ENCODE peak calls at places on chromosomes 4 and X, in six cellular contexts. One of them, this sample, is unnamed. For H3K36me3, the result is how much of the 10 kb centered on the place peaks cover.

GRCh38 chr4:41384992-41385391 is 128.3 kb downstream of the UCHL1 start:
- DNase-seq in mesenchymal stem cell: no peak
- DNase-seq in IMR-90: no peak
- DNase-seq in neuronal stem cell: no peak
- DNase-seq in H1: no peak
- DNase-seq in trophoblast cell: peak
- DNase-seq in this sample: peak

GRCh38 chr4:169791064-169791463 is 33.3 kb upstream of the HPF1 start:
- DNase-seq in mesenchymal stem cell: no peak
- DNase-seq in IMR-90: no peak
- DNase-seq in neuronal stem cell: no peak
- DNase-seq in H1: no peak
- DNase-seq in trophoblast cell: peak
- DNase-seq in this sample: no peak

GRCh38 chrX:123876177-123876576 is 16.3 kb downstream of the XIAP start:
- DNase-seq in mesenchymal stem cell: no peak
- DNase-seq in IMR-90: no peak
- DNase-seq in neuronal stem cell: no peak
- DNase-seq in H1: no peak
- DNase-seq in trophoblast cell: no peak
- DNase-seq in this sample: no peak

GRCh38 chr4:156971623-156972369 is at the start of gene PDGFC:
- DNase-seq in mesenchymal stem cell: peak
- DNase-seq in IMR-90: peak
- DNase-seq in neuronal stem cell: peak
- DNase-seq in H1: no peak
- DNase-seq in trophoblast cell: peak
- DNase-seq in this sample: peak

GRCh38 chr4:156495836-156496235 is 475.8 kb downstream of the PDGFC start:
- DNase-seq in mesenchymal stem cell: no peak
- DNase-seq in IMR-90: no peak
- DNase-seq in neuronal stem cell: no peak
- DNase-seq in H1: no peak
- DNase-seq in trophoblast cell: no peak
- DNase-seq in this sample: no peak

GRCh38 chr4:183261953-183262775 is 57.9 kb downstream of the CLDN22 start:
- DNase-seq in mesenchymal stem cell: peak
- DNase-seq in IMR-90: peak
- DNase-seq in neuronal stem cell: peak
- DNase-seq in H1: peak
- DNase-seq in trophoblast cell: peak
- DNase-seq in this sample: peak

GRCh38 chrX:45774961-45775360 is 574.3 kb upstream of the DIPK2B start:
- DNase-seq in mesenchymal stem cell: no peak
- DNase-seq in IMR-90: peak
- DNase-seq in neuronal stem cell: no peak
- DNase-seq in H1: no peak
- DNase-seq in trophoblast cell: no peak
- DNase-seq in this sample: no peak

GRCh38 chr4:110046588-110047049 is 133.9 kb downstream of the EGF start:
- DNase-seq in mesenchymal stem cell: peak
- DNase-seq in IMR-90: peak
- DNase-seq in neuronal stem cell: no peak
- DNase-seq in H1: no peak
- DNase-seq in trophoblast cell: no peak
- DNase-seq in this sample: no peak

GRCh38 chr4:81030061-81030616 is 369 bp upstream of the BMP3 start:
- DNase-seq in mesenchymal stem cell: no peak
- DNase-seq in IMR-90: no peak
- DNase-seq in neuronal stem cell: no peak
- DNase-seq in H1: no peak
- DNase-seq in trophoblast cell: no peak
- DNase-seq in this sample: peak

GRCh38 chr4:129239088-129239487 is 143.1 kb downstream of the C4orf33 start:
- DNase-seq in mesenchymal stem cell: peak
- DNase-seq in IMR-90: no peak
- DNase-seq in neuronal stem cell: no peak
- DNase-seq in H1: no peak
- DNase-seq in trophoblast cell: no peak
- DNase-seq in this sample: no peak

GRCh38 chr4:149164282-149164681 is 651.4 kb downstream of the IQCM start:
- DNase-seq in mesenchymal stem cell: peak
- DNase-seq in IMR-90: peak
- DNase-seq in neuronal stem cell: peak
- DNase-seq in H1: peak
- DNase-seq in trophoblast cell: no peak
- DNase-seq in this sample: peak

GRCh38 chrX:110000854-110001701 is 1.8 kb upstream of the TMEM164 start:
- DNase-seq in mesenchymal stem cell: no peak
- DNase-seq in IMR-90: no peak
- DNase-seq in neuronal stem cell: no peak
- DNase-seq in H1: no peak
- DNase-seq in trophoblast cell: no peak
- DNase-seq in this sample: peak

GRCh38 chrX:110004210-110004609 is 1.3 kb downstream of the TMEM164 start:
- DNase-seq in mesenchymal stem cell: no peak
- DNase-seq in IMR-90: no peak
- DNase-seq in neuronal stem cell: no peak
- DNase-seq in H1: no peak
- DNase-seq in trophoblast cell: no peak
- DNase-seq in this sample: peak

GRCh38 chrX:110001702-110002299 is 1.1 kb upstream of the TMEM164 start:
- DNase-seq in mesenchymal stem cell: no peak
- DNase-seq in IMR-90: no peak
- DNase-seq in neuronal stem cell: no peak
- DNase-seq in H1: no peak
- DNase-seq in trophoblast cell: no peak
- DNase-seq in this sample: no peak

GRCh38 chrX:110003167-110004156 is 548 bp downstream of the TMEM164 start:
- DNase-seq in mesenchymal stem cell: peak
- DNase-seq in IMR-90: no peak
- DNase-seq in neuronal stem cell: no peak
- DNase-seq in H1: no peak
- DNase-seq in trophoblast cell: no peak
- DNase-seq in this sample: peak

DNA sequence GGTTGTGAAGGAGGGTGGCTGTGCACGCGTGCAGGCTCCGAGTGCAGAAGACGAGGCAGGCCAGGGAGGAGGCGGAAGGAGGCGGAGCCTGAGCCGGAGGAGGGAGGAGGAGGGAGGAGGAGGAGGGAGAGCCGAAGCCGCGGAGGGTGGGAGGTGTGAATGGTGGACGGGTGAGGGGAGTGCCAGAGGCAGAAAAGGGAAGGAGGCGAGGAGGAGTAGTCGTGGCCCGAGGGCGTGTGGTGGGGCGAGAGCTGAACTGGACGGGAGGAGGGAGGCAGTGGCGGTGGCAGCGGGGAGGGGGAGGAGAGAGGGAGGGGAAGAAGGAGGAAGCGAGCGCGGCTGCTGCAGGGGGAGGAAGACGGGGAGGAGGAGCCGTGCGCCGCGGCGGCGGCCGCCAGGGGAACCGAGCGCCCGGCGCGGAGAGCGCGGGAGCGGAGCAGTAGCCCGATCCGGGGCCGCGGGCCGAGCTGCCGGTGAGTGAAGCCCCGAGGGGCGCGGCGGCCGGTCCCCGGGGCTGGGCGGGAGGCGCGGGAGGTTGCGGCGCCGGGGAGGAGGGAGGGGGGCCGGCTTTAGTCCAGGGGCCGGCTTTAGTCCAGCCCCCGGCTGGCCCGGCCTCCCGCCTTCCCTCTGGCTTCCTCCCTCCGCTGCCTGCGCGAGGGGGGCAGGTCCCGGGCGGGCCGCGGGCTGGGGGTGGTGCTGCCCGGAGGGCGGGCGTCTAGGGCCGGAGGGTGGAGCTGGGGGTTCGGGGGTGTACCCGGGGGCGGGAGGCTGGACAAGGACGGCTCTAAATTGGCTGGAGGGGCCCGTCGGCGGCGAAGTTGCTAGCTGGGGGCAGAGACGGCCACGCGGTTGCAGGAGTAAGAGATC is at the start of gene TMEM164:
- DNase-seq in mesenchymal stem cell: peak
- DNase-seq in IMR-90: peak
- DNase-seq in neuronal stem cell: peak
- DNase-seq in H1: no peak
- DNase-seq in trophoblast cell: peak
- DNase-seq in this sample: peak
- H2BK5ac ChIP-seq in mesenchymal stem cell: peak
- H2BK5ac ChIP-seq in IMR-90: peak
- H2BK5ac ChIP-seq in neuronal stem cell: no peak
- H2BK5ac ChIP-seq in H1: peak
- H2BK5ac ChIP-seq in trophoblast cell: peak
- H2BK5ac ChIP-seq in this sample: no peak

GRCh38 chr4:148081745-148082144 is 349.9 kb downstream of the ARHGAP10 start:
- DNase-seq in mesenchymal stem cell: no peak
- DNase-seq in IMR-90: no peak
- DNase-seq in neuronal stem cell: no peak
- DNase-seq in H1: no peak
- DNase-seq in trophoblast cell: no peak
- DNase-seq in this sample: no peak

GRCh38 chr4:148075438-148075837 is 343.6 kb downstream of the ARHGAP10 start:
- DNase-seq in mesenchymal stem cell: no peak
- DNase-seq in IMR-90: no peak
- DNase-seq in neuronal stem cell: no peak
- DNase-seq in H1: no peak
- DNase-seq in trophoblast cell: no peak
- DNase-seq in this sample: no peak

GRCh38 chr4:148076964-148077363 is 345.1 kb downstream of the ARHGAP10 start:
- DNase-seq in mesenchymal stem cell: peak
- DNase-seq in IMR-90: peak
- DNase-seq in neuronal stem cell: no peak
- DNase-seq in H1: no peak
- DNase-seq in trophoblast cell: no peak
- DNase-seq in this sample: no peak

GRCh38 chr4:148081267-148081666 is 349.4 kb downstream of the ARHGAP10 start:
- DNase-seq in mesenchymal stem cell: no peak
- DNase-seq in IMR-90: no peak
- DNase-seq in neuronal stem cell: no peak
- DNase-seq in H1: no peak
- DNase-seq in trophoblast cell: no peak
- DNase-seq in this sample: no peak

DNA sequence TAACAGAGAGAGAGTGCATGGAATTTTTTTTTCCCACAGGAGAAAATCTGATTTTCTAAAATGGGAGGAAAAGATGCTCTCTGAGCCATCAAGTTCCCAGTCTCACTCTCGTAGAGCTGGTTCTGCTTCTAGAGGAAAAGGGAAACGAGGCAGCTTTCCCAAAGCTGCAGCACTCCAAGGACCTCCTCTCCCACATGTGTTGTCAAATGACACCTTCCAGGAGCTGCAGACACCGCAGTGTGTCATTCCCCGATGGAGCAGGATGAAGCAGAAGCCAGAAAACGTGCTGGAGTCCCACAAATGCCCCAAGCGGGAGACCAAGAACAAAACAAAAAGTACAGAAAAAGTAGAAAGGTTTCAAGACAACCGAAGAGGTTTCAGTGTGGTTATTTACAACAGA is 348.1 kb downstream of the ARHGAP10 start:
- DNase-seq in mesenchymal stem cell: no peak
- DNase-seq in IMR-90: no peak
- DNase-seq in neuronal stem cell: no peak
- DNase-seq in H1: no peak
- DNase-seq in trophoblast cell: no peak
- DNase-seq in this sample: no peak
- H3K36me3 ChIP-seq in mesenchymal stem cell: half or more
- H3K36me3 ChIP-seq in IMR-90: under half
- H3K36me3 ChIP-seq in neuronal stem cell: under half
- H3K36me3 ChIP-seq in H1: under half
- H3K36me3 ChIP-seq in trophoblast cell: under half
- H3K36me3 ChIP-seq in this sample: under half

DNA sequence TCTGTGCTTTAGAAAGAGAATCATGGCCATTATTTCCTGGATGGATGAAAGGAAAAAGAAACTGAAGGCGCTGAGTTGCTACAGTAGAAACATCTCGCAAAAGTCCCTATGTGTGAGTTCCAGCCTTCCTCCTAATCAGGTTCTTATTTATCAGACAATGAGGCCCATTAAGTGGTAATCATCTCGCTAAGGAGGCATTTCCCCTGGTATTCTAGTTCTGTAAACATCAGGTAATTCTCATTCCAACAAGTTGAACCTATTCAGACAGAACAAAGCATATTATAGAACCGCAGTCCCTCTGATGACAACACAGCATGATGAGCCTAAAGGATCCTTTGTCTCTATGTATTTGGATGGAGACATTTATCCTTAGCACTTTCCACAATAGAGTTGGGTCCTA is 205.7 kb upstream of the MAOA start:
- DNase-seq in mesenchymal stem cell: no peak
- DNase-seq in IMR-90: no peak
- DNase-seq in neuronal stem cell: no peak
- DNase-seq in H1: no peak
- DNase-seq in trophoblast cell: no peak
- DNase-seq in this sample: peak
- H3K4me2 ChIP-seq in mesenchymal stem cell: no peak
- H3K4me2 ChIP-seq in IMR-90: no peak
- H3K4me2 ChIP-seq in neuronal stem cell: no peak
- H3K4me2 ChIP-seq in H1: peak
- H3K4me2 ChIP-seq in trophoblast cell: no peak
- H3K4me2 ChIP-seq in this sample: no peak

DNA sequence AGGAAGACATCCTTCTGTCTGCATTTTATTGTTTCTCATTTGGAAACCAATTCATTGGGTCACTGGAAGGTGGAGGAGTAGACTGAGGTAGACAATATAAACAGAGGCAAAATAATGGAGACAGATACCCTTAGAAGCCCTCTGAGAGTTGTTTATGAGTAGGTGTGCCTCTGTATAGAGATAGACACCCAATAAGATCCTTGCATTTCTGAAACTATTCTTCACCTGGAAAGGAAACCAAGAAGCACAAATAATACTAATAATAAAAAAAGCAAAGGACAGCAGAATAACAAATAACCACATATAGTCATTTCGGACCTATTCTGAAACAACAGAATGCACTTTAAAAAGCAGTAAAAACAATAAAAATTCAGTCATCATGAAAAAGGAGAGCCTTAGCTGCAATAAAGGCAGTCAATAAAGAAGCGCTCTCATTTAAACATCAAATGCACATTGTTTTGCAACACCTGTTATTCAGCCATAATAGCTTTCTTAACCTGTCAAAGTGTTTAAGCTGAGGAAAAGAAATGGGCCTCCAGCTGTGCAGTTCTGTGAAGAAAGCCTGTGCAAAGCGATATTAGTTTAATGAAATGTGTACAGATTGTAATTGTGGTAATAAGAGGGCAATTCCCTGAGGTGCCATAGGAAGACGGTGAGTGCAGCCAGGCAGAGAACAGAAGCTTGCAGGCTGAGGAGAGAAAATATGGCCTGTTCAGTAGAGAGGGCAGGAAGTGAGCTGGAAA is 904.1 kb downstream of the STPG2 start:
- DNase-seq in mesenchymal stem cell: no peak
- DNase-seq in IMR-90: no peak
- DNase-seq in neuronal stem cell: peak
- DNase-seq in H1: no peak
- DNase-seq in trophoblast cell: no peak
- DNase-seq in this sample: no peak
- H2BK5ac ChIP-seq in mesenchymal stem cell: no peak
- H2BK5ac ChIP-seq in IMR-90: no peak
- H2BK5ac ChIP-seq in neuronal stem cell: no peak
- H2BK5ac ChIP-seq in H1: no peak
- H2BK5ac ChIP-seq in trophoblast cell: no peak
- H2BK5ac ChIP-seq in this sample: no peak

GRCh38 chr4:17494258-17494657 is 17.6 kb downstream of the QDPR start:
- DNase-seq in mesenchymal stem cell: peak
- DNase-seq in IMR-90: peak
- DNase-seq in neuronal stem cell: no peak
- DNase-seq in H1: no peak
- DNase-seq in trophoblast cell: peak
- DNase-seq in this sample: peak
- H3K36me3 ChIP-seq in mesenchymal stem cell: half or more
- H3K36me3 ChIP-seq in IMR-90: under half
- H3K36me3 ChIP-seq in neuronal stem cell: half or more
- H3K36me3 ChIP-seq in H1: under half
- H3K36me3 ChIP-seq in trophoblast cell: under half
- H3K36me3 ChIP-seq in this sample: under half

This sample was measured in mesendoderm.